ENCODE peak calls at places on chromosomes 13 and 19, in four cellular contexts. P, U, B and K are unnamed samples.

GRCh38 chr19:6064703-6065073 is 45.6 kb downstream of the RFX2 start:
- DNase-seq in P (no peak), U (no peak), B (no peak), K (no peak)

GRCh38 chr19:35107541-35107939 is 8.1 kb upstream of the FXYD3 start:
- DNase-seq in P (peak; percentile 34), U (no peak), B (no peak), K (no peak)

GRCh38 chr13:32179708-32180107 is 135.5 kb downstream of the ZAR1L start:
- DNase-seq in P (no peak), U (no peak), B (peak; percentile 9), K (no peak)

GRCh38 chr19:53877361-53877766 is 4.6 kb upstream of the PRKCG start:
- DNase-seq in P (peak; percentile 59), U (no peak), B (peak; percentile 34), K (no peak)

GRCh38 chr19:55473613-55474012 is 2.8 kb upstream of the ZNF628 start:
- DNase-seq in P (no peak), U (no peak), B (no peak), K (no peak)

GRCh38 chr13:76991432-76991795 is 467 bp upstream of the CLN5 start:
- DNase-seq in P (peak; percentile 75), U (no peak), B (no peak), K (no peak)

GRCh38 chr19:2239771-2240770 is 3.4 kb downstream of the SF3A2 start:
- DNase-seq in P (peak; percentile 93), U (no peak), B (peak; percentile 80), K (no peak)

GRCh38 chr13:111449041-111449440 is 128.6 kb downstream of the TEX29 start:
- DNase-seq in P (no peak), U (no peak), B (no peak), K (no peak)

GRCh38 chr13:27619093-27619705 is 1.1 kb downstream of the LNX2 start:
- DNase-seq in P (peak; percentile 20), U (no peak), B (no peak), K (no peak)

GRCh38 chr13:34863360-34864135 is 78.5 kb upstream of the NBEA start:
- DNase-seq in P (no peak), U (peak; percentile 18), B (no peak), K (no peak)

GRCh38 chr13:112822851-112823250 is 133.0 kb downstream of the ATP11A start:
- DNase-seq in P (no peak), U (no peak), B (no peak), K (no peak)

GRCh38 chr13:84439108-84439507 is 556.8 kb upstream of the SLITRK1 start:
- DNase-seq in P (no peak), U (no peak), B (no peak), K (no peak)

GRCh38 chr19:41531438-41532311 is 44.3 kb upstream of the CEACAM21 start:
- DNase-seq in P (peak; percentile 97), U (peak; percentile 52), B (no peak), K (no peak)

GRCh38 chr19:15536350-15536749 is 28.0 kb downstream of the CYP4F22 start:
- DNase-seq in P (no peak), U (no peak), B (no peak), K (no peak)

GRCh38 chr13:43072394-43072793 is 49.0 kb downstream of the DNAJC15 start:
- DNase-seq in P (no peak), U (no peak), B (peak; percentile 32), K (no peak)

GRCh38 chr19:50513746-50514345 is at the start of gene ASPDH:
- DNase-seq in P (no peak), U (no peak), B (no peak), K (no peak)

GRCh38 chr13:61170791-61171330 is 244.8 kb downstream of the PCDH20 start:
- DNase-seq in P (no peak), U (no peak), B (no peak), K (no peak)

GRCh38 chr19:56253737-56254136 is 18.8 kb upstream of the EDDM13 start:
- DNase-seq in P (peak; percentile 85), U (peak; percentile 17), B (peak; percentile 46), K (peak; percentile 57)

GRCh38 chr13:77521595-77522367 is 13.7 kb upstream of the SCEL start:
- DNase-seq in P (no peak), U (no peak), B (peak; percentile 65), K (no peak)

GRCh38 chr19:23075031-23075733 is 41.6 kb upstream of the ZNF730 start:
- DNase-seq in P (peak; percentile 78), U (no peak), B (peak; percentile 96), K (peak; percentile 62)

GRCh38 chr19:16301999-16302694 is 22.5 kb upstream of the KLF2 start:
- DNase-seq in P (no peak), U (no peak), B (no peak), K (no peak)

GRCh38 chr13:114132419-114133121 is at the start of gene RASA3:
- DNase-seq in P (peak; percentile 91), U (peak; percentile 72), B (peak; percentile 90), K (peak; percentile 32)

GRCh38 chr19:16197188-16197621 is 506 bp upstream of the AP1M1 start:
- DNase-seq in P (no peak), U (no peak), B (no peak), K (no peak)

GRCh38 chr19:927044-927706 is 1.3 kb downstream of the ARID3A start:
- DNase-seq in P (no peak), U (no peak), B (peak; percentile 73), K (no peak)

GRCh38 chr13:23610187-23610576 is 40.0 kb downstream of the TNFRSF19 start:
- DNase-seq in P (no peak), U (no peak), B (no peak), K (no peak)

GRCh38 chr19:45439569-45440258 is 16.0 kb upstream of the ERCC1 start:
- DNase-seq in P (peak; percentile 78), U (peak; percentile 73), B (peak; percentile 76), K (peak; percentile 69)

GRCh38 chr19:2476451-2477140 is 669 bp downstream of the GADD45B start:
- DNase-seq in P (peak; percentile 68), U (peak; percentile 38), B (peak; percentile 74), K (no peak)

GRCh38 chr19:48348039-48348438 is 15.7 kb downstream of the TMEM143 start:
- DNase-seq in P (peak; percentile 86), U (no peak), B (no peak), K (no peak)

GRCh38 chr13:108924154-108924940 is 294.9 kb downstream of the MYO16 start:
- DNase-seq in P (no peak), U (no peak), B (no peak), K (no peak)

GRCh38 chr13:28540612-28541011 is 45.7 kb upstream of the FLT1 start:
- DNase-seq in P (no peak), U (no peak), B (no peak), K (no peak)

GRCh38 chr13:68369739-68370138 is 1139.6 kb upstream of the PCDH9 start:
- DNase-seq in P (no peak), U (peak; percentile 72), B (peak; percentile 2), K (no peak)

GRCh38 chr19:12675940-12676339 is 5.7 kb downstream of the DHPS start:
- DNase-seq in P (no peak), U (no peak), B (no peak), K (no peak)

GRCh38 chr13:86591862-86592261 is 792.6 kb upstream of the SLITRK6 start:
- DNase-seq in P (no peak), U (no peak), B (no peak), K (no peak)

GRCh38 chr19:17659996-17660395 is 28.2 kb downstream of the UNC13A start:
- DNase-seq in P (no peak), U (no peak), B (no peak), K (no peak)